ENCODE peak calls at places on chromosomes 12 and 14, in six cellular contexts. B is NCI-H510A, S is adrenal gland, D is frontal cortex, N is T-helper 1 cell, R is SW 1271. X is an unnamed sample.
A peak's percentile ranks its signal among the peaks of the same experiment; 100 is the strongest.

GRCh38 chr12:29402437-29402836 is 21.5 kb upstream of the ERGIC2 start:
- DNase-seq in B (no peak), S (no peak), D (no peak), N (no peak), R (no peak), X (no peak)

GRCh38 chr14:64501326-64502171 is 2.1 kb downstream of the ZBTB25 start:
- DNase-seq in B (no peak), S (peak; percentile 70), D (no peak), N (no peak), R (peak; percentile 27), X (no peak)

GRCh38 chr12:128752386-128752785 is 71.4 kb downstream of the SLC15A4 start:
- DNase-seq in B (no peak), S (no peak), D (no peak), N (no peak), R (no peak), X (no peak)

GRCh38 chr12:112375105-112375504 is 7.1 kb downstream of the HECTD4 start:
- DNase-seq in B (no peak), S (no peak), D (no peak), N (no peak), R (no peak), X (no peak)

GRCh38 chr12:63098851-63099250 is 52.1 kb downstream of the AVPR1A start:
- DNase-seq in B (no peak), S (no peak), D (no peak), N (no peak), R (peak; percentile 6), X (no peak)

GRCh38 chr14:55721353-55721752 is 141.3 kb downstream of the KTN1 start:
- DNase-seq in B (no peak), S (peak; percentile 68), D (no peak), N (no peak), R (no peak), X (peak; percentile 85)

GRCh38 chr12:71551529-71551928 is 111.9 kb downstream of the LGR5 start:
- DNase-seq in B (no peak), S (no peak), D (peak; percentile 3), N (no peak), R (peak; percentile 27), X (no peak)

GRCh38 chr14:36506732-36507614 is 13.1 kb downstream of the NKX2-1 start:
- DNase-seq in B (no peak), S (no peak), D (no peak), N (no peak), R (no peak), X (no peak)

GRCh38 chr14:85565862-85566296 is 35.9 kb downstream of the FLRT2 start:
- DNase-seq in B (no peak), S (no peak), D (no peak), N (no peak), R (peak; percentile 60), X (peak; percentile 85)

GRCh38 chr14:25411933-25412757 is 362.2 kb upstream of the STXBP6 start:
- DNase-seq in B (no peak), S (no peak), D (peak; percentile 32), N (no peak), R (peak; percentile 34), X (no peak)

GRCh38 chr12:94676011-94676709 is 25.8 kb upstream of the TMCC3 start:
- DNase-seq in B (no peak), S (peak; percentile 66), D (no peak), N (no peak), R (no peak), X (no peak)

GRCh38 chr12:66678640-66679268 is at the start of gene GRIP1:
- DNase-seq in B (no peak), S (no peak), D (no peak), N (no peak), R (no peak), X (no peak)

GRCh38 chr12:65958456-65958855 is 134.2 kb downstream of the HMGA2 start:
- DNase-seq in B (peak; percentile 9), S (no peak), D (no peak), N (no peak), R (no peak), X (peak; percentile 75)

GRCh38 chr14:56487090-56487667 is 92.4 kb upstream of the TMEM260 start:
- DNase-seq in B (no peak), S (no peak), D (no peak), N (no peak), R (peak; percentile 34), X (no peak)

GRCh38 chr12:82449179-82449578 is 90.8 kb downstream of the METTL25 start:
- DNase-seq in B (no peak), S (no peak), D (no peak), N (no peak), R (no peak), X (peak; percentile 13)

GRCh38 chr14:77040995-77041744 is 12.7 kb upstream of the IRF2BPL start:
- DNase-seq in B (peak; percentile 18), S (no peak), D (no peak), N (peak; percentile 28), R (no peak), X (no peak)

GRCh38 chr14:91968280-91968679 is 20.8 kb upstream of the FBLN5 start:
- DNase-seq in B (no peak), S (no peak), D (no peak), N (peak; percentile 22), R (no peak), X (no peak)

GRCh38 chr14:32711103-32711680 is 227.5 kb upstream of the NPAS3 start:
- DNase-seq in B (peak; percentile 17), S (peak; percentile 22), D (no peak), N (no peak), R (peak; percentile 36), X (peak; percentile 28)

GRCh38 chr12:106902053-106902452 is 53.7 kb upstream of the TMEM263 start:
- DNase-seq in B (no peak), S (no peak), D (no peak), N (no peak), R (no peak), X (no peak)

GRCh38 chr12:120686151-120686689 is 729 bp upstream of the MLEC start:
- DNase-seq in B (peak; percentile 99), S (peak; percentile 99), D (peak; percentile 90), N (peak; percentile 96), R (peak; percentile 95), X (peak; percentile 97)

GRCh38 chr12:28568083-28568482 is 377.8 kb downstream of the CCDC91 start:
- DNase-seq in B (no peak), S (peak; percentile 35), D (no peak), N (no peak), R (no peak), X (no peak)

GRCh38 chr12:57169046-57169795 is 21.8 kb upstream of the LRP1-AS start:
- DNase-seq in B (no peak), S (peak; percentile 64), D (no peak), N (no peak), R (no peak), X (no peak)

X was measured in foreskin keratinocyte.